ENCODE peak calls at places on chromosome 5, in six cellular contexts. One of them, this sample, is unnamed.

GRCh38 chr5:142095035-142095434 is 13.5 kb upstream of the NDFIP1 start:
- DNase-seq in colonic mucosa: no peak
- DNase-seq in GM06990: no peak
- DNase-seq in activated T-cell treated with anti-CD3 and anti-CD28 coated beads, Interleukin-2, amount 50 U/mL, for 48 hours: peak; percentile 80
- DNase-seq in NCI-H1092: no peak
- DNase-seq in Ammon's horn: no peak
- DNase-seq in this sample: no peak

GRCh38 chr5:147310059-147310704 is 75.4 kb downstream of the STK32A start:
- DNase-seq in NCI-H1092: peak; percentile 78
- DNase-seq in activated T-cell treated with anti-CD3 and anti-CD28 coated beads, Interleukin-2, amount 50 U/mL, for 48 hours: no peak
- DNase-seq in GM06990: no peak
- DNase-seq in Ammon's horn: peak; percentile 56
- DNase-seq in colonic mucosa: peak; percentile 87
- DNase-seq in this sample: no peak

GRCh38 chr5:152689275-152689711 is 284.2 kb upstream of the NMUR2 start:
- DNase-seq in Ammon's horn: no peak
- DNase-seq in GM06990: no peak
- DNase-seq in activated T-cell treated with anti-CD3 and anti-CD28 coated beads, Interleukin-2, amount 50 U/mL, for 48 hours: no peak
- DNase-seq in colonic mucosa: no peak
- DNase-seq in NCI-H1092: no peak
- DNase-seq in this sample: no peak

GRCh38 chr5:80990971-80991370 is 30.8 kb downstream of the RASGRF2 start:
- DNase-seq in GM06990: no peak
- DNase-seq in colonic mucosa: no peak
- DNase-seq in activated T-cell treated with anti-CD3 and anti-CD28 coated beads, Interleukin-2, amount 50 U/mL, for 48 hours: no peak
- DNase-seq in NCI-H1092: no peak
- DNase-seq in Ammon's horn: no peak
- DNase-seq in this sample: no peak

GRCh38 chr5:139952464-139953070 is 90.5 kb downstream of the NRG2 start:
- DNase-seq in Ammon's horn: no peak
- DNase-seq in NCI-H1092: no peak
- DNase-seq in colonic mucosa: no peak
- DNase-seq in activated T-cell treated with anti-CD3 and anti-CD28 coated beads, Interleukin-2, amount 50 U/mL, for 48 hours: no peak
- DNase-seq in GM06990: no peak
- DNase-seq in this sample: no peak

GRCh38 chr5:102600964-102601363 is 102.2 kb upstream of the SLCO6A1 start:
- DNase-seq in NCI-H1092: no peak
- DNase-seq in colonic mucosa: no peak
- DNase-seq in Ammon's horn: no peak
- DNase-seq in activated T-cell treated with anti-CD3 and anti-CD28 coated beads, Interleukin-2, amount 50 U/mL, for 48 hours: no peak
- DNase-seq in GM06990: no peak
- DNase-seq in this sample: no peak

GRCh38 chr5:17306726-17307091 is 89.3 kb downstream of the BASP1 start:
- DNase-seq in colonic mucosa: no peak
- DNase-seq in NCI-H1092: no peak
- DNase-seq in Ammon's horn: no peak
- DNase-seq in GM06990: no peak
- DNase-seq in activated T-cell treated with anti-CD3 and anti-CD28 coated beads, Interleukin-2, amount 50 U/mL, for 48 hours: no peak
- DNase-seq in this sample: no peak

GRCh38 chr5:65873181-65873580 is 53.2 kb upstream of the ERBIN start:
- DNase-seq in activated T-cell treated with anti-CD3 and anti-CD28 coated beads, Interleukin-2, amount 50 U/mL, for 48 hours: no peak
- DNase-seq in Ammon's horn: no peak
- DNase-seq in GM06990: no peak
- DNase-seq in colonic mucosa: no peak
- DNase-seq in NCI-H1092: no peak
- DNase-seq in this sample: no peak

GRCh38 chr5:120465281-120465961 is 1.3 kb downstream of the PRR16 start:
- DNase-seq in NCI-H1092: no peak
- DNase-seq in GM06990: no peak
- DNase-seq in colonic mucosa: peak; percentile 26
- DNase-seq in Ammon's horn: peak; percentile 35
- DNase-seq in activated T-cell treated with anti-CD3 and anti-CD28 coated beads, Interleukin-2, amount 50 U/mL, for 48 hours: peak; percentile 13
- DNase-seq in this sample: no peak

GRCh38 chr5:57307516-57307915 is 133.7 kb downstream of the GPBP1 start:
- DNase-seq in activated T-cell treated with anti-CD3 and anti-CD28 coated beads, Interleukin-2, amount 50 U/mL, for 48 hours: no peak
- DNase-seq in GM06990: no peak
- DNase-seq in NCI-H1092: no peak
- DNase-seq in Ammon's horn: no peak
- DNase-seq in colonic mucosa: no peak
- DNase-seq in this sample: no peak

GRCh38 chr5:68962632-68963484 is 131.0 kb upstream of the SLC30A5 start:
- DNase-seq in Ammon's horn: peak; percentile 76
- DNase-seq in colonic mucosa: peak; percentile 81
- DNase-seq in activated T-cell treated with anti-CD3 and anti-CD28 coated beads, Interleukin-2, amount 50 U/mL, for 48 hours: peak; percentile 30
- DNase-seq in GM06990: no peak
- DNase-seq in NCI-H1092: peak; percentile 17
- DNase-seq in this sample: no peak

GRCh38 chr5:94870496-94871214 is 252.2 kb downstream of the SLF1 start:
- DNase-seq in GM06990: no peak
- DNase-seq in colonic mucosa: no peak
- DNase-seq in NCI-H1092: no peak
- DNase-seq in Ammon's horn: no peak
- DNase-seq in activated T-cell treated with anti-CD3 and anti-CD28 coated beads, Interleukin-2, amount 50 U/mL, for 48 hours: no peak
- DNase-seq in this sample: no peak

GRCh38 chr5:68408345-68408871 is 192.9 kb downstream of the PIK3R1 start:
- DNase-seq in activated T-cell treated with anti-CD3 and anti-CD28 coated beads, Interleukin-2, amount 50 U/mL, for 48 hours: no peak
- DNase-seq in colonic mucosa: no peak
- DNase-seq in GM06990: no peak
- DNase-seq in NCI-H1092: no peak
- DNase-seq in Ammon's horn: no peak
- DNase-seq in this sample: no peak

GRCh38 chr5:163916376-163916775 is 411.0 kb downstream of the MAT2B start:
- DNase-seq in colonic mucosa: peak; percentile 18
- DNase-seq in GM06990: peak; percentile 29
- DNase-seq in activated T-cell treated with anti-CD3 and anti-CD28 coated beads, Interleukin-2, amount 50 U/mL, for 48 hours: no peak
- DNase-seq in NCI-H1092: no peak
- DNase-seq in Ammon's horn: peak; percentile 69
- DNase-seq in this sample: peak; percentile 63

GRCh38 chr5:151679421-151680155 is 7.1 kb downstream of the SPARC start:
- DNase-seq in GM06990: no peak
- DNase-seq in Ammon's horn: no peak
- DNase-seq in NCI-H1092: no peak
- DNase-seq in activated T-cell treated with anti-CD3 and anti-CD28 coated beads, Interleukin-2, amount 50 U/mL, for 48 hours: no peak
- DNase-seq in colonic mucosa: no peak
- DNase-seq in this sample: no peak

GRCh38 chr5:76391014-76391413 is 12.1 kb upstream of the IQGAP2 start:
- DNase-seq in activated T-cell treated with anti-CD3 and anti-CD28 coated beads, Interleukin-2, amount 50 U/mL, for 48 hours: no peak
- DNase-seq in Ammon's horn: no peak
- DNase-seq in colonic mucosa: no peak
- DNase-seq in NCI-H1092: no peak
- DNase-seq in GM06990: no peak
- DNase-seq in this sample: no peak

GRCh38 chr5:179698935-179699639 is at the start of gene CANX:
- DNase-seq in GM06990: no peak
- DNase-seq in NCI-H1092: no peak
- DNase-seq in activated T-cell treated with anti-CD3 and anti-CD28 coated beads, Interleukin-2, amount 50 U/mL, for 48 hours: no peak
- DNase-seq in Ammon's horn: no peak
- DNase-seq in colonic mucosa: no peak
- DNase-seq in this sample: no peak

GRCh38 chr5:143350341-143350740 is 53.1 kb downstream of the NR3C1 start:
- DNase-seq in Ammon's horn: no peak
- DNase-seq in colonic mucosa: no peak
- DNase-seq in activated T-cell treated with anti-CD3 and anti-CD28 coated beads, Interleukin-2, amount 50 U/mL, for 48 hours: no peak
- DNase-seq in NCI-H1092: no peak
- DNase-seq in GM06990: no peak
- DNase-seq in this sample: no peak

GRCh38 chr5:118558871-118559270 is 429.5 kb downstream of the DTWD2 start:
- DNase-seq in Ammon's horn: no peak
- DNase-seq in NCI-H1092: no peak
- DNase-seq in activated T-cell treated with anti-CD3 and anti-CD28 coated beads, Interleukin-2, amount 50 U/mL, for 48 hours: no peak
- DNase-seq in GM06990: no peak
- DNase-seq in colonic mucosa: no peak
- DNase-seq in this sample: no peak

GRCh38 chr5:131363811-131364506 is 100.1 kb downstream of the CDC42SE2 start:
- DNase-seq in activated T-cell treated with anti-CD3 and anti-CD28 coated beads, Interleukin-2, amount 50 U/mL, for 48 hours: no peak
- DNase-seq in colonic mucosa: no peak
- DNase-seq in NCI-H1092: no peak
- DNase-seq in GM06990: no peak
- DNase-seq in Ammon's horn: no peak
- DNase-seq in this sample: no peak

GRCh38 chr5:151793358-151793757 is 21.6 kb downstream of the G3BP1 start:
- DNase-seq in Ammon's horn: no peak
- DNase-seq in NCI-H1092: no peak
- DNase-seq in activated T-cell treated with anti-CD3 and anti-CD28 coated beads, Interleukin-2, amount 50 U/mL, for 48 hours: no peak
- DNase-seq in GM06990: no peak
- DNase-seq in colonic mucosa: no peak
- DNase-seq in this sample: no peak

GRCh38 chr5:134371834-134372340 is 518 bp downstream of the UBE2B start:
- DNase-seq in GM06990: no peak
- DNase-seq in NCI-H1092: no peak
- DNase-seq in colonic mucosa: peak; percentile 77
- DNase-seq in activated T-cell treated with anti-CD3 and anti-CD28 coated beads, Interleukin-2, amount 50 U/mL, for 48 hours: peak; percentile 66
- DNase-seq in Ammon's horn: peak; percentile 34
- DNase-seq in this sample: no peak

GRCh38 chr5:96683392-96683791 is 21.2 kb downstream of the CAST start:
- DNase-seq in NCI-H1092: no peak
- DNase-seq in GM06990: no peak
- DNase-seq in Ammon's horn: no peak
- DNase-seq in activated T-cell treated with anti-CD3 and anti-CD28 coated beads, Interleukin-2, amount 50 U/mL, for 48 hours: no peak
- DNase-seq in colonic mucosa: no peak
- DNase-seq in this sample: no peak

GRCh38 chr5:82707741-82708140 is 369.5 kb downstream of the TMEM167A start:
- DNase-seq in NCI-H1092: no peak
- DNase-seq in activated T-cell treated with anti-CD3 and anti-CD28 coated beads, Interleukin-2, amount 50 U/mL, for 48 hours: no peak
- DNase-seq in Ammon's horn: no peak
- DNase-seq in GM06990: no peak
- DNase-seq in colonic mucosa: no peak
- DNase-seq in this sample: no peak

GRCh38 chr5:173396311-173396993 is 68.2 kb upstream of the STC2 start:
- DNase-seq in Ammon's horn: peak; percentile 60
- DNase-seq in GM06990: no peak
- DNase-seq in NCI-H1092: no peak
- DNase-seq in colonic mucosa: no peak
- DNase-seq in activated T-cell treated with anti-CD3 and anti-CD28 coated beads, Interleukin-2, amount 50 U/mL, for 48 hours: no peak
- DNase-seq in this sample: no peak

GRCh38 chr5:126483156-126483555 is 59.9 kb downstream of the GRAMD2B start:
- DNase-seq in colonic mucosa: no peak
- DNase-seq in GM06990: no peak
- DNase-seq in NCI-H1092: no peak
- DNase-seq in Ammon's horn: no peak
- DNase-seq in activated T-cell treated with anti-CD3 and anti-CD28 coated beads, Interleukin-2, amount 50 U/mL, for 48 hours: no peak
- DNase-seq in this sample: no peak

GRCh38 chr5:171705830-171706229 is 79.8 kb upstream of the SMIM23 start:
- DNase-seq in colonic mucosa: peak; percentile 3
- DNase-seq in activated T-cell treated with anti-CD3 and anti-CD28 coated beads, Interleukin-2, amount 50 U/mL, for 48 hours: no peak
- DNase-seq in GM06990: no peak
- DNase-seq in NCI-H1092: no peak
- DNase-seq in Ammon's horn: no peak
- DNase-seq in this sample: no peak

GRCh38 chr5:135493406-135494180 is 41.4 kb upstream of the TIFAB start:
- DNase-seq in GM06990: no peak
- DNase-seq in activated T-cell treated with anti-CD3 and anti-CD28 coated beads, Interleukin-2, amount 50 U/mL, for 48 hours: no peak
- DNase-seq in Ammon's horn: no peak
- DNase-seq in colonic mucosa: no peak
- DNase-seq in NCI-H1092: no peak
- DNase-seq in this sample: no peak

GRCh38 chr5:59042201-59042600 is 459.3 kb downstream of the RAB3C start:
- DNase-seq in GM06990: no peak
- DNase-seq in colonic mucosa: no peak
- DNase-seq in Ammon's horn: no peak
- DNase-seq in activated T-cell treated with anti-CD3 and anti-CD28 coated beads, Interleukin-2, amount 50 U/mL, for 48 hours: no peak
- DNase-seq in NCI-H1092: no peak
- DNase-seq in this sample: no peak

GRCh38 chr5:55450050-55450765 is 84.6 kb downstream of the PLPP1 start:
- DNase-seq in GM06990: no peak
- DNase-seq in colonic mucosa: no peak
- DNase-seq in NCI-H1092: no peak
- DNase-seq in activated T-cell treated with anti-CD3 and anti-CD28 coated beads, Interleukin-2, amount 50 U/mL, for 48 hours: no peak
- DNase-seq in Ammon's horn: no peak
- DNase-seq in this sample: no peak

GRCh38 chr5:180283026-180283615 is 8.8 kb downstream of the MAPK9 start:
- DNase-seq in Ammon's horn: no peak
- DNase-seq in GM06990: no peak
- DNase-seq in NCI-H1092: no peak
- DNase-seq in colonic mucosa: no peak
- DNase-seq in activated T-cell treated with anti-CD3 and anti-CD28 coated beads, Interleukin-2, amount 50 U/mL, for 48 hours: no peak
- DNase-seq in this sample: no peak

GRCh38 chr5:82605441-82605973 is 327.4 kb upstream of the RPS23 start:
- DNase-seq in activated T-cell treated with anti-CD3 and anti-CD28 coated beads, Interleukin-2, amount 50 U/mL, for 48 hours: no peak
- DNase-seq in colonic mucosa: no peak
- DNase-seq in GM06990: peak; percentile 3
- DNase-seq in NCI-H1092: no peak
- DNase-seq in Ammon's horn: no peak
- DNase-seq in this sample: no peak

GRCh38 chr5:79864364-79864763 is 126.7 kb downstream of the MTX3 start:
- DNase-seq in activated T-cell treated with anti-CD3 and anti-CD28 coated beads, Interleukin-2, amount 50 U/mL, for 48 hours: no peak
- DNase-seq in GM06990: no peak
- DNase-seq in Ammon's horn: no peak
- DNase-seq in NCI-H1092: no peak
- DNase-seq in colonic mucosa: no peak
- DNase-seq in this sample: no peak

GRCh38 chr5:172800088-172800551 is 29.1 kb upstream of the DUSP1 start:
- DNase-seq in activated T-cell treated with anti-CD3 and anti-CD28 coated beads, Interleukin-2, amount 50 U/mL, for 48 hours: no peak
- DNase-seq in NCI-H1092: no peak
- DNase-seq in Ammon's horn: peak; percentile 82
- DNase-seq in GM06990: no peak
- DNase-seq in colonic mucosa: no peak
- DNase-seq in this sample: peak; percentile 16

GRCh38 chr5:150573867-150574817 is 66.2 kb downstream of the NDST1 start:
- DNase-seq in NCI-H1092: no peak
- DNase-seq in Ammon's horn: no peak
- DNase-seq in GM06990: no peak
- DNase-seq in colonic mucosa: no peak
- DNase-seq in activated T-cell treated with anti-CD3 and anti-CD28 coated beads, Interleukin-2, amount 50 U/mL, for 48 hours: no peak
- DNase-seq in this sample: no peak

GRCh38 chr5:164433471-164433870 is 928.1 kb downstream of the MAT2B start:
- DNase-seq in colonic mucosa: no peak
- DNase-seq in activated T-cell treated with anti-CD3 and anti-CD28 coated beads, Interleukin-2, amount 50 U/mL, for 48 hours: no peak
- DNase-seq in NCI-H1092: no peak
- DNase-seq in GM06990: no peak
- DNase-seq in Ammon's horn: no peak
- DNase-seq in this sample: no peak

GRCh38 chr5:37859805-37860204 is 20.0 kb upstream of the GDNF start:
- DNase-seq in colonic mucosa: no peak
- DNase-seq in activated T-cell treated with anti-CD3 and anti-CD28 coated beads, Interleukin-2, amount 50 U/mL, for 48 hours: no peak
- DNase-seq in NCI-H1092: no peak
- DNase-seq in GM06990: peak; percentile 45
- DNase-seq in Ammon's horn: no peak
- DNase-seq in this sample: peak; percentile 4

GRCh38 chr5:757931-758697 is 26.4 kb downstream of the ZDHHC11B start:
- DNase-seq in NCI-H1092: no peak
- DNase-seq in GM06990: no peak
- DNase-seq in colonic mucosa: peak; percentile 44
- DNase-seq in Ammon's horn: peak; percentile 68
- DNase-seq in activated T-cell treated with anti-CD3 and anti-CD28 coated beads, Interleukin-2, amount 50 U/mL, for 48 hours: peak; percentile 24
- DNase-seq in this sample: no peak

GRCh38 chr5:110362252-110362651 is 364.2 kb downstream of the TMEM232 start:
- DNase-seq in activated T-cell treated with anti-CD3 and anti-CD28 coated beads, Interleukin-2, amount 50 U/mL, for 48 hours: no peak
- DNase-seq in colonic mucosa: no peak
- DNase-seq in GM06990: no peak
- DNase-seq in Ammon's horn: no peak
- DNase-seq in NCI-H1092: no peak
- DNase-seq in this sample: no peak

GRCh38 chr5:51378778-51379652 is 4.2 kb upstream of the ISL1 start:
- DNase-seq in colonic mucosa: no peak
- DNase-seq in GM06990: no peak
- DNase-seq in activated T-cell treated with anti-CD3 and anti-CD28 coated beads, Interleukin-2, amount 50 U/mL, for 48 hours: no peak
- DNase-seq in Ammon's horn: no peak
- DNase-seq in NCI-H1092: no peak
- DNase-seq in this sample: no peak

This sample was measured in GDM1.